ENCODE peak calls at places on chromosomes 6 and 20, in eight cellular contexts. One of them, this sample, is unnamed. For H3K4me1, the result is how much of the 10 kb centered on the place peaks cover.

GRCh38 chr6:34154668-34155447 is 9.0 kb upstream of the GRM4 start:
- DNase-seq in pancreas: peak
- DNase-seq in keratinocyte: no peak
- DNase-seq in lung: no peak
- DNase-seq in SJSA1: peak
- DNase-seq in CD4-positive, alpha-beta memory T cell: peak
- DNase-seq in K562: peak
- DNase-seq in ovary: peak
- DNase-seq in this sample: peak

GRCh38 chr20:9119776-9120175 is 50.9 kb downstream of the PLCB4 start:
- DNase-seq in pancreas: no peak
- DNase-seq in keratinocyte: no peak
- DNase-seq in lung: no peak
- DNase-seq in SJSA1: no peak
- DNase-seq in CD4-positive, alpha-beta memory T cell: no peak
- DNase-seq in K562: no peak
- DNase-seq in ovary: no peak
- DNase-seq in this sample: no peak

GRCh38 chr20:7744411-7744810 is 195.8 kb downstream of the HAO1 start:
- DNase-seq in pancreas: no peak
- DNase-seq in keratinocyte: peak
- DNase-seq in lung: no peak
- DNase-seq in SJSA1: no peak
- DNase-seq in CD4-positive, alpha-beta memory T cell: no peak
- DNase-seq in K562: no peak
- DNase-seq in ovary: no peak
- DNase-seq in this sample: no peak

GRCh38 chr6:125300992-125301434 is 754 bp downstream of the HDDC2 start:
- DNase-seq in pancreas: no peak
- DNase-seq in keratinocyte: no peak
- DNase-seq in lung: no peak
- DNase-seq in SJSA1: no peak
- DNase-seq in CD4-positive, alpha-beta memory T cell: no peak
- DNase-seq in K562: no peak
- DNase-seq in ovary: no peak
- DNase-seq in this sample: no peak

GRCh38 chr6:1695546-1696494 is 86.1 kb downstream of the FOXC1 start:
- DNase-seq in pancreas: no peak
- DNase-seq in keratinocyte: no peak
- DNase-seq in lung: no peak
- DNase-seq in SJSA1: no peak
- DNase-seq in CD4-positive, alpha-beta memory T cell: no peak
- DNase-seq in K562: no peak
- DNase-seq in ovary: no peak
- DNase-seq in this sample: no peak

GRCh38 chr20:35006531-35006971 is 50.9 kb downstream of the MYH7B start:
- DNase-seq in pancreas: peak
- DNase-seq in keratinocyte: no peak
- DNase-seq in lung: no peak
- DNase-seq in SJSA1: no peak
- DNase-seq in CD4-positive, alpha-beta memory T cell: no peak
- DNase-seq in K562: no peak
- DNase-seq in ovary: peak
- DNase-seq in this sample: peak

GRCh38 chr6:131923356-131923755 is 27.8 kb downstream of the CCN2 start:
- DNase-seq in pancreas: peak
- DNase-seq in keratinocyte: no peak
- DNase-seq in lung: peak
- DNase-seq in SJSA1: peak
- DNase-seq in CD4-positive, alpha-beta memory T cell: peak
- DNase-seq in K562: peak
- DNase-seq in ovary: peak
- DNase-seq in this sample: peak

GRCh38 chr6:100121854-100122609 is 128.0 kb upstream of the MCHR2 start:
- DNase-seq in pancreas: no peak
- DNase-seq in keratinocyte: no peak
- DNase-seq in lung: no peak
- DNase-seq in SJSA1: no peak
- DNase-seq in CD4-positive, alpha-beta memory T cell: no peak
- DNase-seq in K562: no peak
- DNase-seq in ovary: no peak
- DNase-seq in this sample: no peak

GRCh38 chr6:36514554-36515456 is 32.5 kb downstream of the STK38 start:
- DNase-seq in pancreas: no peak
- DNase-seq in keratinocyte: no peak
- DNase-seq in lung: no peak
- DNase-seq in SJSA1: no peak
- DNase-seq in CD4-positive, alpha-beta memory T cell: no peak
- DNase-seq in K562: no peak
- DNase-seq in ovary: no peak
- DNase-seq in this sample: no peak

GRCh38 chr6:13248549-13248948 is 79.8 kb downstream of the TBC1D7 start:
- DNase-seq in pancreas: no peak
- DNase-seq in keratinocyte: no peak
- DNase-seq in lung: no peak
- DNase-seq in SJSA1: no peak
- DNase-seq in CD4-positive, alpha-beta memory T cell: no peak
- DNase-seq in K562: no peak
- DNase-seq in ovary: no peak
- DNase-seq in this sample: no peak

GRCh38 chr20:61745397-61746146 is 320.1 kb downstream of the TAF4 start:
- DNase-seq in pancreas: no peak
- DNase-seq in keratinocyte: no peak
- DNase-seq in lung: no peak
- DNase-seq in SJSA1: no peak
- DNase-seq in CD4-positive, alpha-beta memory T cell: no peak
- DNase-seq in K562: no peak
- DNase-seq in ovary: no peak
- DNase-seq in this sample: no peak

GRCh38 chr6:53544050-53544499 is 826 bp downstream of the GCLC start:
- DNase-seq in pancreas: no peak
- DNase-seq in keratinocyte: no peak
- DNase-seq in lung: no peak
- DNase-seq in SJSA1: peak
- DNase-seq in CD4-positive, alpha-beta memory T cell: no peak
- DNase-seq in K562: peak
- DNase-seq in ovary: peak
- DNase-seq in this sample: no peak

GRCh38 chr6:75794954-75795739 is 46.1 kb downstream of the MYO6 start:
- DNase-seq in pancreas: no peak
- DNase-seq in keratinocyte: no peak
- DNase-seq in lung: no peak
- DNase-seq in SJSA1: no peak
- DNase-seq in CD4-positive, alpha-beta memory T cell: no peak
- DNase-seq in K562: no peak
- DNase-seq in ovary: no peak
- DNase-seq in this sample: no peak

GRCh38 chr6:90384720-90385119 is 88.1 kb upstream of the BACH2 start:
- DNase-seq in pancreas: no peak
- DNase-seq in keratinocyte: no peak
- DNase-seq in lung: no peak
- DNase-seq in SJSA1: no peak
- DNase-seq in CD4-positive, alpha-beta memory T cell: no peak
- DNase-seq in K562: no peak
- DNase-seq in ovary: no peak
- DNase-seq in this sample: no peak

GRCh38 chr6:20203561-20204528 is 8.4 kb downstream of the MBOAT1 start:
- DNase-seq in pancreas: no peak
- DNase-seq in keratinocyte: no peak
- DNase-seq in lung: no peak
- DNase-seq in SJSA1: peak
- DNase-seq in CD4-positive, alpha-beta memory T cell: no peak
- DNase-seq in K562: peak
- DNase-seq in ovary: no peak
- DNase-seq in this sample: no peak

GRCh38 chr6:132131777-132132176 is 180.6 kb upstream of the CCN2 start:
- DNase-seq in pancreas: peak
- DNase-seq in keratinocyte: peak
- DNase-seq in lung: no peak
- DNase-seq in SJSA1: peak
- DNase-seq in CD4-positive, alpha-beta memory T cell: no peak
- DNase-seq in K562: no peak
- DNase-seq in ovary: peak
- DNase-seq in this sample: no peak

GRCh38 chr20:32777177-32777956 is 15.2 kb downstream of the DNMT3B start:
- DNase-seq in pancreas: peak
- DNase-seq in keratinocyte: no peak
- DNase-seq in lung: no peak
- DNase-seq in SJSA1: no peak
- DNase-seq in CD4-positive, alpha-beta memory T cell: no peak
- DNase-seq in K562: no peak
- DNase-seq in ovary: no peak
- DNase-seq in this sample: no peak

GRCh38 chr20:58197185-58197469 is 31.3 kb downstream of the ANKRD60 start:
- DNase-seq in pancreas: no peak
- DNase-seq in keratinocyte: no peak
- DNase-seq in lung: no peak
- DNase-seq in SJSA1: no peak
- DNase-seq in CD4-positive, alpha-beta memory T cell: no peak
- DNase-seq in K562: no peak
- DNase-seq in ovary: no peak
- DNase-seq in this sample: no peak

GRCh38 chr20:2578430-2579192 is 42.2 kb downstream of the TMC2 start:
- DNase-seq in pancreas: no peak
- DNase-seq in keratinocyte: no peak
- DNase-seq in lung: peak
- DNase-seq in SJSA1: no peak
- DNase-seq in CD4-positive, alpha-beta memory T cell: no peak
- DNase-seq in K562: peak
- DNase-seq in ovary: no peak
- DNase-seq in this sample: no peak

GRCh38 chr20:21820688-21821087 is 115.2 kb downstream of the PAX1 start:
- DNase-seq in pancreas: no peak
- DNase-seq in keratinocyte: no peak
- DNase-seq in lung: no peak
- DNase-seq in SJSA1: no peak
- DNase-seq in CD4-positive, alpha-beta memory T cell: no peak
- DNase-seq in K562: no peak
- DNase-seq in ovary: no peak
- DNase-seq in this sample: no peak

GRCh38 chr6:155388546-155388945 is 67.1 kb downstream of the NOX3 start:
- DNase-seq in pancreas: no peak
- DNase-seq in keratinocyte: no peak
- DNase-seq in lung: no peak
- DNase-seq in SJSA1: no peak
- DNase-seq in CD4-positive, alpha-beta memory T cell: no peak
- DNase-seq in K562: no peak
- DNase-seq in ovary: no peak
- DNase-seq in this sample: no peak

GRCh38 chr20:46464451-46464850 is 48.9 kb downstream of the ZNF334 start:
- DNase-seq in pancreas: no peak
- DNase-seq in keratinocyte: no peak
- DNase-seq in lung: no peak
- DNase-seq in SJSA1: no peak
- DNase-seq in CD4-positive, alpha-beta memory T cell: no peak
- DNase-seq in K562: no peak
- DNase-seq in ovary: no peak
- DNase-seq in this sample: no peak

GRCh38 chr6:41066867-41067304 is 5.3 kb downstream of the OARD1 start:
- DNase-seq in pancreas: peak
- DNase-seq in keratinocyte: peak
- DNase-seq in lung: peak
- DNase-seq in SJSA1: peak
- DNase-seq in CD4-positive, alpha-beta memory T cell: peak
- DNase-seq in K562: peak
- DNase-seq in ovary: peak
- DNase-seq in this sample: peak

GRCh38 chr6:4359108-4359710 is 223.8 kb upstream of the ECI2 start:
- DNase-seq in pancreas: peak
- DNase-seq in keratinocyte: no peak
- DNase-seq in lung: no peak
- DNase-seq in SJSA1: no peak
- DNase-seq in CD4-positive, alpha-beta memory T cell: no peak
- DNase-seq in K562: no peak
- DNase-seq in ovary: no peak
- DNase-seq in this sample: no peak
- H3K4me3 ChIP-seq in pancreas: no peak
- H3K4me3 ChIP-seq in keratinocyte: no peak
- H3K4me3 ChIP-seq in lung: no peak
- H3K4me3 ChIP-seq in SJSA1: no peak
- H3K4me3 ChIP-seq in CD4-positive, alpha-beta memory T cell: no peak
- H3K4me3 ChIP-seq in K562: no peak
- H3K4me3 ChIP-seq in ovary: no peak
- H3K4me3 ChIP-seq in this sample: no peak

GRCh38 chr20:45358282-45359068 is 4.5 kb upstream of the SYS1 start:
- DNase-seq in pancreas: peak
- DNase-seq in keratinocyte: peak
- DNase-seq in lung: peak
- DNase-seq in SJSA1: peak
- DNase-seq in CD4-positive, alpha-beta memory T cell: no peak
- DNase-seq in K562: peak
- DNase-seq in ovary: peak
- DNase-seq in this sample: no peak
- H3K4me1 ChIP-seq in pancreas: under half
- H3K4me1 ChIP-seq in keratinocyte: under half
- H3K4me1 ChIP-seq in lung: under half
- H3K4me1 ChIP-seq in SJSA1: half or more
- H3K4me1 ChIP-seq in CD4-positive, alpha-beta memory T cell: under half
- H3K4me1 ChIP-seq in K562: under half
- H3K4me1 ChIP-seq in ovary: under half
- H3K4me1 ChIP-seq in this sample: half or more

GRCh38 chr6:80335061-80335660 is 228.7 kb downstream of the BCKDHB start:
- DNase-seq in pancreas: no peak
- DNase-seq in keratinocyte: no peak
- DNase-seq in lung: no peak
- DNase-seq in SJSA1: no peak
- DNase-seq in CD4-positive, alpha-beta memory T cell: no peak
- DNase-seq in K562: no peak
- DNase-seq in ovary: no peak
- DNase-seq in this sample: no peak
- H3K4me3 ChIP-seq in pancreas: no peak
- H3K4me3 ChIP-seq in keratinocyte: no peak
- H3K4me3 ChIP-seq in lung: no peak
- H3K4me3 ChIP-seq in SJSA1: no peak
- H3K4me3 ChIP-seq in CD4-positive, alpha-beta memory T cell: no peak
- H3K4me3 ChIP-seq in K562: no peak
- H3K4me3 ChIP-seq in ovary: no peak
- H3K4me3 ChIP-seq in this sample: no peak

DNA sequence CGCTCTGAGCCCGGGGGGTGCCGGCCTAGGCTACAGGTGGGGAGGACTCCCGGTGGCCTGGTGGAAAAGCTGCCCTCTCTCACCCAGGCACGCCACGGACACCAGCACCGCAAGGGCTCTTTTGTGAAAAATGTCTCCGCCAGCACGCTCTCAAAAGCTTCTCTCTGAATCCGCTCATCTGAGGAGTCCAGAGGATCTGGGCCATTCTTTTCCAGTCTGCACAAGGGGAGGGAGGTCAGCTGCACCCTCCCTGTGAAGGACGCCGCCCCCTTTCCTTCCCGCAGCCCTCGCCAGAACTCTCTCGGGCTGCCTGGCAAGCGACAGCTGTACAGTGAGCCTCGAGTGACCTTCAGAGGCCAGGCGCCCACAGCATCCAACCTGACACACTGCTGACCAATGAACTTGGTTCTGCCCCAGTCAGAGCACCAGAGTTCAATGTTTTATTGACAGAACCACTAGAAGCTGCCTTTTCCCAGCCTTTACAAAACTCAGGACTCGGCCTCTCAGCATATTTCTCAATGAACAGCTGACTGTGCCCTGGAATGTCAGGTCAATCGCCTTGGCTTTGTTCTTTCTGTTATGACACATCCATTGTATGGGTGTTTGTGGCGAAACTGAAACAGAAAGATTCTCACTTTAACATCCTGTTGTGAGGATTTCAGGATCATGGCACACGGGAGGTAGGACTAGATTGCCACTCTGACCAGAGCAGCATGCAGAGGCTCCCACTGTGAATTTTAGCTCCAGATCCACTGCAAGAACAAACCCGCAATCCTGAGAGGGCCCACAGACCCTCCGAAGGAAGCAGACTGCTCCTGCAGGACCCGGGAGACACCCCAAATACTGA is 26.7 kb downstream of the SERPINB9 start:
- DNase-seq in pancreas: peak
- DNase-seq in keratinocyte: no peak
- DNase-seq in lung: peak
- DNase-seq in SJSA1: peak
- DNase-seq in CD4-positive, alpha-beta memory T cell: no peak
- DNase-seq in K562: no peak
- DNase-seq in ovary: peak
- DNase-seq in this sample: peak
- H3K4me1 ChIP-seq in pancreas: under half
- H3K4me1 ChIP-seq in keratinocyte: under half
- H3K4me1 ChIP-seq in lung: under half
- H3K4me1 ChIP-seq in SJSA1: under half
- H3K4me1 ChIP-seq in CD4-positive, alpha-beta memory T cell: half or more
- H3K4me1 ChIP-seq in K562: under half
- H3K4me1 ChIP-seq in ovary: under half
- H3K4me1 ChIP-seq in this sample: under half